ENCODE peak calls at places on chromosomes 6 and 20, in six cellular contexts. T is fibroblast of mammary gland, I is astrocyte of the spinal cord, U is adrenal gland, G is upper lobe of left lung, Z is aorta. D is an unnamed sample.

GRCh38 chr20:59525500-59526241 is 78.7 kb upstream of the PHACTR3 start:
- DNase-seq in G (peak), U (peak), Z (peak), I (peak), T (peak), D (peak)

GRCh38 chr6:21438986-21439352 is 154.6 kb upstream of the SOX4 start:
- DNase-seq in Z (no peak), U (no peak), T (peak), I (no peak), G (no peak), D (peak)

GRCh38 chr20:44355503-44356352 is at the start of gene HNF4A:
- DNase-seq in Z (no peak), G (no peak), T (no peak), U (no peak), I (no peak), D (no peak)

GRCh38 chr6:92577077-92577719 is 842.2 kb downstream of the EPHA7 start:
- DNase-seq in I (peak), Z (no peak), T (no peak), G (no peak), U (no peak), D (no peak)

GRCh38 chr6:121635355-121635754 is 199.9 kb downstream of the GJA1 start:
- DNase-seq in T (no peak), U (no peak), G (no peak), I (no peak), Z (no peak), D (no peak)

GRCh38 chr6:84033523-84034451 is at the start of gene MRAP2:
- DNase-seq in G (peak), Z (peak), I (peak), U (peak), T (peak), D (peak)

GRCh38 chr6:92479821-92480220 is 939.5 kb downstream of the EPHA7 start:
- DNase-seq in T (no peak), I (peak), G (no peak), U (no peak), Z (no peak), D (peak)

GRCh38 chr20:23144856-23145255 is 58.7 kb upstream of the CD93 start:
- DNase-seq in U (no peak), Z (no peak), G (no peak), I (no peak), T (no peak), D (no peak)

GRCh38 chr6:44080561-44081521 is 46.4 kb downstream of the MRPL14 start:
- DNase-seq in T (no peak), G (no peak), I (no peak), U (no peak), Z (no peak), D (no peak)

GRCh38 chr20:24987244-24987643 is 5.3 kb downstream of the APMAP start:
- DNase-seq in T (peak), Z (no peak), I (no peak), G (peak), U (no peak), D (no peak)

GRCh38 chr20:56924976-56925695 is 296.0 kb downstream of the TFAP2C start:
- DNase-seq in G (no peak), T (no peak), I (no peak), Z (no peak), U (no peak), D (no peak)

GRCh38 chr6:167644404-167645132 is 182.1 kb upstream of the AFDN start:
- DNase-seq in Z (peak), G (no peak), I (no peak), U (no peak), T (no peak), D (no peak)

GRCh38 chr20:6053064-6053775 is 640 bp downstream of the LRRN4 start:
- DNase-seq in Z (no peak), G (no peak), U (no peak), T (no peak), I (no peak), D (no peak)

GRCh38 chr6:22970004-22970403 is 400.6 kb downstream of the HDGFL1 start:
- DNase-seq in T (no peak), I (no peak), Z (no peak), G (no peak), U (no peak), D (no peak)
- H3K4me3 ChIP-seq in T (no peak), I (no peak), Z (no peak), G (no peak), U (no peak), D (no peak)

GRCh38 chr6:135271626-135272025 is 90.5 kb downstream of the MYB start:
- DNase-seq in G (no peak), Z (no peak), I (no peak), U (no peak), T (no peak), D (no peak)

GRCh38 chr6:135268263-135268662 is 87.2 kb downstream of the MYB start:
- DNase-seq in T (no peak), I (no peak), G (no peak), Z (no peak), U (no peak), D (no peak)

GRCh38 chr6:135269399-135270005 is 88.4 kb downstream of the MYB start:
- DNase-seq in Z (no peak), U (no peak), I (no peak), G (no peak), T (no peak), D (no peak)

GRCh38 chr6:135268740-135269139 is 87.6 kb downstream of the MYB start:
- DNase-seq in U (no peak), Z (no peak), G (no peak), T (no peak), I (no peak), D (no peak)

DNA sequence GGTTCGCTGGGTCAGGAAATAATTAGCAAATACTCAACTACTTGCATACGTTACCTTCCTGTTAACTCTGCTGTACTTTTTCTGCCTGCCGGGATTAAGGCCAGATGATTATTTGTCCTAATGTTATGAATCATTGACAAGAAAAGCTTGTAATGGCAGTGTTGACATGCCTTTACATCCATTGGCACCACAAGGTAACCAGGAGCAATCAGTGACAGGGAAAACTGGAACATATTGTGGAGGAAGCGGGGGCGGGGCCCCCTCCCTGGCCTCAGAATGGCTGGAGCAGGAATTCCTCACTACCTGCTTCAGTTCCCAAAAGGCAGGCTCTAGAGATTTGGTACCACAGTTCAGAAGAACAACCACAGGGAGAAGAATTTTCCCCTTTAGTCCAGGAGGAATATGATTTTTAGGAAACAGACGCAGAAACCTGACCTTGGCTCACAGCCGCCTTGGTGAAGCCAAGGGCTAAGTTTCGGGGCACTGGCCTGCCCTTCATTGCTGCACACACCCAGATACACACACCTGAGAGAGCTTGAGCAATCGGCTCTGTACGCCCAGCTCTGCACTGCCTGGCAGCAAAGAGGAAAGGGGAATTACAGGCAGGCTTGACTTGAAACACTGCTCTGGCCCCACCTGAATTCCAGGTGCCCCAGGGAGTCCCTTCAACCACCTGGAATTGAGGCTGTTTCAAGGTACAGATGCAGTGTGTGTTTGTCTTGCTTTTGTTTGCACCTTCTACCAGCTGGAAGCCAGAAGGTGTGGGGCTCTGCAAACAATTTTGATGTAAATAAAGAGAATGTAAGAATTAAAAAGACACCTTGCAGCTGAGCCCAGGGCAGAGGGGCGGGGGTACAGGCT is 89.8 kb downstream of the MYB start:
- DNase-seq in T (peak), I (no peak), G (peak), Z (no peak), U (no peak), D (no peak)
- H3K4me3 ChIP-seq in T (no peak), I (no peak), G (no peak), Z (no peak), U (no peak), D (no peak)

GRCh38 chr20:49594929-49595311 is 27.0 kb upstream of the PTGIS start:
- DNase-seq in I (no peak), Z (no peak), T (no peak), U (no peak), G (no peak), D (no peak)

GRCh38 chr20:49595811-49596545 is 28.0 kb upstream of the PTGIS start:
- DNase-seq in T (peak), I (peak), Z (peak), G (no peak), U (no peak), D (peak)

GRCh38 chr20:49595346-49595745 is 27.4 kb upstream of the PTGIS start:
- DNase-seq in T (no peak), Z (no peak), U (no peak), G (no peak), I (no peak), D (no peak)

GRCh38 chr20:49593441-49594142 is 25.7 kb upstream of the PTGIS start:
- DNase-seq in T (no peak), I (no peak), G (no peak), Z (no peak), U (no peak), D (no peak)

GRCh38 chr20:49594143-49594928 is 26.4 kb upstream of the PTGIS start:
- DNase-seq in G (no peak), I (peak), Z (peak), T (peak), U (no peak), D (peak)
- H3K4me3 ChIP-seq in G (no peak), I (no peak), Z (no peak), T (no peak), U (no peak), D (no peak)

DNA sequence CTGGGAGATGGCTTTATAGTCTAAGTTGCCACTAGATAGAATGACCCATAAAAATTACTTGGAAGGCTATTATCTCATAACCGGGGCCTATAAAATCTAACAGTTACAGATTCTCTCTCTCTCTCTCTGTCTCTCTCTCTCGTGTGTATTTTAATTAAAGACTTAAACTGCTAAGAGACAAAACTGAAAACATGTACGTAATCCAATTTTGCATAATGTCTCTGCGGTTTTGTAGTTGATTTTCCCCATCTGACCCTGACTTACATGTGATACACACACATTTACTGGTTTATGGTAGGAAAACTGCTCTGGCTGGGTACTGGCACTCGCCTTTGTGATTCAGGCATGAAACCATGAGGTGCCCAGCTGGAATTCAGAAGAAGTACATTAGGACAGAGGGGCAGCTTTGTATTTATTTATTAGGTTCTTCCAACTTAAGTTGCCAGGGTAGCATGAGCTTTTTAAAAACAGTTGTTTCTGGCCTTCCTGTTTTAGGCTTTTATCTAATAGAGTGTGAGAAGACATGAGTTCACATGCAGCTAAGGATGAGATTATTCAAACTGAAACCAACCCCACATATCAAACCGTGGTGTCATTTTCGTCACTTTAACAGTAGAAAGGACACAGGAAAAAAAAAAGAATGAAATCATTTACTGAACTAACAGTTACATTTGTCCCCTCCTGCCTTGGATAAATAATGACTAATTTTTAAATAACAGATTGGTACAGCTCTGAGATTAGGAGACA is 182.5 kb downstream of the GMPR start:
- DNase-seq in I (peak), U (peak), G (no peak), T (peak), Z (no peak), D (peak)
- H3K4me3 ChIP-seq in I (no peak), U (no peak), G (no peak), T (no peak), Z (no peak), D (no peak)

GRCh38 chr6:26043389-26044139 is 43.7 kb upstream of the HFE start:
- DNase-seq in U (peak), T (peak), Z (peak), G (peak), I (peak), D (peak)
- H3K4me3 ChIP-seq in U (no peak), T (peak), Z (peak), G (peak), I (peak), D (peak)

GRCh38 chr6:7087491-7087979 is 20.2 kb upstream of the RREB1 start:
- DNase-seq in Z (no peak), U (no peak), G (no peak), I (no peak), T (no peak), D (no peak)
- H3K4me3 ChIP-seq in Z (no peak), U (no peak), G (peak), I (no peak), T (no peak), D (no peak)

GRCh38 chr6:26581164-26581915 is 15.4 kb upstream of the ABT1 start:
- DNase-seq in I (no peak), T (no peak), G (no peak), U (no peak), Z (no peak), D (no peak)
- H3K4me3 ChIP-seq in I (no peak), T (no peak), G (no peak), U (no peak), Z (no peak), D (no peak)

DNA sequence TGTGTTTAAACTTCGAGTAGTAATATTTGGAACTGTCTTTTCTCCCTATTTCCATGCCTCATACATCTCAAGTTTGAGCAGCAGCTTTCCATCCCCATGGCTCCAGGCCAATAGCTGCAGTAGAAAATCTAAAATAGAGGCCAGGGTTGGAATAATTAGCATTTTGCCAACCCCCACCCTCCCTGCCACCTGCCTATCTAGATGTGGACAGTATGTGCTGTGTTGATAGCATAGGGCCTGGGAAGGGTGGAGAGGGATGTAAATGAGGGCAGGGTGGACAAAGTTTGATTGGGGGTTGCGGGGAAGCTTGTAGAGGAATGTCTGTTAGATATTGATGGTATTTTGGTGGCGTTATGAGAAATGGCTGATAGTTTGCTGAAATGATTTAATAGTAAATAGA is 5.6 kb downstream of the TOP1 start:
- DNase-seq in U (no peak), T (no peak), Z (no peak), I (no peak), G (no peak), D (no peak)
- H3K4me3 ChIP-seq in U (no peak), T (no peak), Z (no peak), I (no peak), G (no peak), D (no peak)